ENCODE peak calls at places on chromosomes 16 and 17, in eight cellular contexts. B is astrocyte of the spinal cord, R is AG04449, U is cardiac fibroblast, S is AG09309, I is mammary epithelial cell, Z is fibroblast of lung, T is heart left ventricle. V is an unnamed sample.

GRCh38 chr17:2691965-2692780 is 19.4 kb downstream of the CLUH start:
- DNase-seq in B (no peak), R (no peak), U (no peak), S (no peak), I (no peak), Z (no peak), T (no peak), V (no peak)

GRCh38 chr17:3532106-3532858 is 25.3 kb downstream of the TRPV3 start:
- DNase-seq in B (no peak), R (no peak), U (no peak), S (no peak), I (no peak), Z (no peak), T (no peak), V (no peak)

GRCh38 chr16:88292007-88292940 is 90.5 kb upstream of the ZNF469 start:
- DNase-seq in B (no peak), R (no peak), U (peak), S (no peak), I (no peak), Z (peak), T (no peak), V (no peak)

GRCh38 chr16:19522369-19523159 is 666 bp upstream of the GDE1 start:
- DNase-seq in B (no peak), R (no peak), U (no peak), S (no peak), I (no peak), Z (no peak), T (no peak), V (no peak)

GRCh38 chr16:89020068-89020924 is 43.3 kb upstream of the CBFA2T3 start:
- DNase-seq in B (no peak), R (no peak), U (no peak), S (no peak), I (no peak), Z (no peak), T (peak), V (no peak)

GRCh38 chr16:65121870-65122723 is at the start of gene CDH11:
- DNase-seq in B (peak), R (no peak), U (peak), S (peak), I (peak), Z (peak), T (peak), V (peak)

GRCh38 chr16:73210686-73211085 is 162.8 kb upstream of the ZFHX3 start:
- DNase-seq in B (no peak), R (no peak), U (no peak), S (no peak), I (no peak), Z (no peak), T (no peak), V (no peak)

GRCh38 chr17:37088913-37089312 is 140.2 kb downstream of the AATF start:
- DNase-seq in B (no peak), R (no peak), U (no peak), S (no peak), I (no peak), Z (no peak), T (no peak), V (no peak)

GRCh38 chr16:65426484-65426883 is 304.6 kb upstream of the CDH11 start:
- DNase-seq in B (no peak), R (no peak), U (no peak), S (no peak), I (no peak), Z (peak), T (no peak), V (no peak)

GRCh38 chr16:77835111-77835510 is 46.7 kb downstream of the VAT1L start:
- DNase-seq in B (no peak), R (no peak), U (no peak), S (no peak), I (no peak), Z (peak), T (no peak), V (no peak)

GRCh38 chr17:38732376-38733314 is 2.5 kb downstream of the CISD3 start:
- DNase-seq in B (no peak), R (no peak), U (no peak), S (no peak), I (no peak), Z (no peak), T (peak), V (no peak)

GRCh38 chr16:57740423-57741071 is 5.0 kb downstream of the KATNB1 start:
- DNase-seq in B (no peak), R (no peak), U (no peak), S (no peak), I (peak), Z (no peak), T (peak), V (no peak)

GRCh38 chr17:78739331-78739853 is 42.7 kb downstream of the CYTH1 start:
- DNase-seq in B (no peak), R (no peak), U (no peak), S (no peak), I (no peak), Z (no peak), T (no peak), V (peak)

GRCh38 chr16:31455601-31456314 is 3.5 kb upstream of the ARMC5 start:
- DNase-seq in B (no peak), R (no peak), U (no peak), S (no peak), I (no peak), Z (no peak), T (no peak), V (no peak)

GRCh38 chr17:75504347-75505151 is 10.8 kb downstream of the CASKIN2 start:
- DNase-seq in B (no peak), R (no peak), U (no peak), S (no peak), I (peak), Z (no peak), T (peak), V (no peak)

GRCh38 chr16:86343111-86343642 is 167.2 kb upstream of the FOXF1 start:
- DNase-seq in B (peak), R (no peak), U (peak), S (no peak), I (peak), Z (peak), T (peak), V (no peak)

DNA sequence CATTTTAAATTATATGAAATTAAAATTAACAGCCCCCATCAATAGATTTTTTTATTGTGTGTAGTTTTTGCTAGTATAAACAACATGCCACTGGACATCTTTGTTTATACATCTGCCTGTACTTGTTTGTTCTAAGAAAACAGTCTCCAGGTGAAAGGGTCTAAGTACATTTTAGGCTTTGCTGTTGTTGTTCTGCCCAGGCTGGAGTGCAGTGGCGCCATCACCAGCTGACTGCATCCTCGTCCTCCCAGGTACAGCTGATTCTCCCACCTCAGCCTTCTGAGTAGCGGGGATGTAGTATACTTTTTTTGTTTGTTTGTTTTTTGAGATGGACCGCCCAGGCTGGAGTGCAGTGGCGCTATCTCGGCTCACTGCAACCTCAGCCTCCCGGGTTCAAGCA is 25.5 kb downstream of the C17orf58 start:
- DNase-seq in B (no peak), R (no peak), U (no peak), S (no peak), I (no peak), Z (no peak), T (no peak), V (no peak)
- TF ChIP-seq CTCF in B (no peak), R (no peak), U (no peak), S (no peak), I (no peak), Z (no peak), T (no peak), V (no peak)

GRCh38 chr16:27401768-27402568 is at the start of gene IL21R:
- DNase-seq in B (peak), R (no peak), U (peak), S (peak), I (no peak), Z (peak), T (peak), V (peak)
- H3K4me3 ChIP-seq in B (no peak), R (no peak), U (no peak), S (no peak), I (no peak), Z (no peak), T (peak), V (no peak)

GRCh38 chr16:11586856-11587642 is at the start of gene LITAF:
- DNase-seq in B (no peak), R (no peak), U (peak), S (no peak), I (peak), Z (peak), T (peak), V (no peak)
- TF ChIP-seq CTCF in B (no peak), R (no peak), U (no peak), S (no peak), I (peak), Z (no peak), T (peak), V (no peak)

GRCh38 chr17:68499587-68499986 is 12.6 kb upstream of the PRKAR1A start:
- DNase-seq in B (no peak), R (no peak), U (no peak), S (no peak), I (no peak), Z (no peak), T (no peak), V (no peak)
- H3K4me3 ChIP-seq in B (no peak), R (no peak), U (no peak), S (no peak), I (no peak), Z (no peak), T (no peak), V (no peak)

DNA sequence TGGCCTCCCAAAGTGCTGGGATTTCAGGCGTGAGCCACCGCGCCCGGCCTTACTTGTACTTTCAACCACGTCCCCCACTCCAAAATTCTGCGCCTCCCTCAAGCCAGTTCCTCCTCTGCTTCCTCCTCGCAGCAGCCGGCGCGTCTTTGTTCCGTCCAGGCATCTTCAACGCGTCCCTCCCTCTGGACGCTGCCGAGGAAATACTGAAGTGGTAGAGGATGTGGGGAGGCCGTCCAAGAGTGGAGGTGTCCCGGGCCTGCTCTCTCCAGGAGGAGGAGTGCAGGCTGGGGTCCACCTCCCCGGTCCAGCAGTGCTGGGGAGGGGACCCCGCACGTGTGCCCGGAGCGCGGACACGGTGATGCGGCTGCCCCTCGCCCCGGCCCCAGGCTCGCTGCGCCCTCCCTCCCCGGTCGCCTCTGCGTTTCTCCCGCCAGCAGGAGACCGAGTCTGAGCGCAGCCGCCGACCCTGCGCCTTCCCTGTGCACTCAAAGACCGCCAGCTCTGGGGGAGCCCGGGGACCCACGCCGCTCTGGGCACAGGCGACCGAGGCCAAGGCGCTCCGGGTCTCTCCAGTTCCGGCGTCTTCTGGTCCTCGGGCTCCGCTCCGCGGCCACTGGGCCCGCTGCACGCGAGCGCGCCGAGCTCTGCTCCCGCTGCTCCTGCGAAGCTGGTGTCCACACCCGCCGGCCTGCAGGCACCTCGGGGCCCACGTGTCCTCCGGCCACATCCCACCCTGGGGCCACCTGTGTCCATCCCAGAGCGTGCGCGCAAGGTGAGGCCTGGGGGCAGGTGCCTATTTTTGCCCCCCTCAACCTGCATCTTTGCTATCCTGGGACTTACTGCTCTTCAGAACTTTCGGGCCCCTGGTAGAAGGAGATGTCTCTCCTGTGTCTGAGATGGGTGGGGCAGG is 31.7 kb downstream of the OSBPL7 start:
- DNase-seq in B (peak), R (no peak), U (peak), S (no peak), I (peak), Z (peak), T (peak), V (no peak)
- TF ChIP-seq CTCF in B (peak), R (peak), U (peak), S (peak), I (peak), Z (peak), T (peak), V (peak)

GRCh38 chr17:81713004-81713555 is 996 bp downstream of the SLC25A10 start:
- DNase-seq in B (no peak), R (no peak), U (no peak), S (no peak), I (peak), Z (no peak), T (no peak), V (no peak)

GRCh38 chr17:81712468-81713003 is 452 bp downstream of the SLC25A10 start:
- DNase-seq in B (no peak), R (no peak), U (peak), S (no peak), I (peak), Z (no peak), T (no peak), V (no peak)

GRCh38 chr17:81711814-81712467 is at the start of gene SLC25A10:
- DNase-seq in B (peak), R (no peak), U (peak), S (no peak), I (peak), Z (peak), T (peak), V (no peak)

GRCh38 chr17:81708739-81709185 is 3.3 kb upstream of the SLC25A10 start:
- DNase-seq in B (no peak), R (no peak), U (no peak), S (no peak), I (no peak), Z (no peak), T (no peak), V (no peak)

GRCh38 chr17:81710514-81711308 is 1.4 kb upstream of the SLC25A10 start:
- DNase-seq in B (no peak), R (no peak), U (peak), S (no peak), I (no peak), Z (no peak), T (no peak), V (no peak)
- H3K4me3 ChIP-seq in B (no peak), R (no peak), U (no peak), S (no peak), I (no peak), Z (no peak), T (peak), V (no peak)

GRCh38 chr17:4704991-4705390 is 1.1 kb upstream of the PELP1 start:
- DNase-seq in B (no peak), R (no peak), U (no peak), S (no peak), I (no peak), Z (no peak), T (no peak), V (no peak)
- TF ChIP-seq CTCF in B (no peak), R (no peak), U (no peak), S (no peak), I (no peak), Z (no peak), T (no peak), V (no peak)

DNA sequence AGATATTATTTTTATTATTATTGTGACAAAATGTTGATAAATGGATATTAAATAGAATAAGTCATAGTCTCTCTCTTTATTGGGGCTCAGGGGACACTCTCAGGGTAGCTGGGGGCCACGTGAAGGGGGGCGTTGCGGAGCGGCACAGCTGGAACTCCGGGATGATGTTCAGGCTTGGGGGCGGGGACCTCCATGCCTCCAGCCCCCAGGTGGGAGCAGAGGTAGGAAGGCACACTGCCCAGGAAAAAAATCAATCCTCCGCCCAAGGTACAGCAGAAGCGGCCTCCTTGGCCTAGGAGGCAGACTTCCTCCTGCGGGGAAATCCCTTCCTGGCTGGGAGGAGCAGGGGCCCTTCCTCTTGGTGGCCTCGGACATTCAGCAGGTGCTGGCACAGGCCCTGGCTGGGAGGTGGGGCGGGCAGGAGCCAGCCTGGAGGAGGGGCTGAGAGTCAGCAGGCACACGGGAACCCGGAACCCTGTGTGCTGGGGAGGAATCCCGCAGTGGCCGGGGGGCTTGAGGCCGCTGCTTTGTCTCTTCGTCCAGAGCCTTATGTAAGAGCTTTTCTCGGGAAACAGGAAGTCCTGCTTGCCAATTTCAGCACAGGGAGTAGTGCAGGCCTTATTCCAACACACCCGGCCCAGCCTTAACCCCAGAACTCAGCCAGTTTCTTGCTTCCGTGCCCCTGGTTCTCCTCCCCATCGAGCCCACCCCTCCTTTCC is 566 bp upstream of the TNFSF13 start:
- DNase-seq in B (peak), R (no peak), U (peak), S (peak), I (peak), Z (peak), T (peak), V (no peak)
- H3K4me3 ChIP-seq in B (no peak), R (no peak), U (no peak), S (no peak), I (peak), Z (no peak), T (peak), V (no peak)

DNA sequence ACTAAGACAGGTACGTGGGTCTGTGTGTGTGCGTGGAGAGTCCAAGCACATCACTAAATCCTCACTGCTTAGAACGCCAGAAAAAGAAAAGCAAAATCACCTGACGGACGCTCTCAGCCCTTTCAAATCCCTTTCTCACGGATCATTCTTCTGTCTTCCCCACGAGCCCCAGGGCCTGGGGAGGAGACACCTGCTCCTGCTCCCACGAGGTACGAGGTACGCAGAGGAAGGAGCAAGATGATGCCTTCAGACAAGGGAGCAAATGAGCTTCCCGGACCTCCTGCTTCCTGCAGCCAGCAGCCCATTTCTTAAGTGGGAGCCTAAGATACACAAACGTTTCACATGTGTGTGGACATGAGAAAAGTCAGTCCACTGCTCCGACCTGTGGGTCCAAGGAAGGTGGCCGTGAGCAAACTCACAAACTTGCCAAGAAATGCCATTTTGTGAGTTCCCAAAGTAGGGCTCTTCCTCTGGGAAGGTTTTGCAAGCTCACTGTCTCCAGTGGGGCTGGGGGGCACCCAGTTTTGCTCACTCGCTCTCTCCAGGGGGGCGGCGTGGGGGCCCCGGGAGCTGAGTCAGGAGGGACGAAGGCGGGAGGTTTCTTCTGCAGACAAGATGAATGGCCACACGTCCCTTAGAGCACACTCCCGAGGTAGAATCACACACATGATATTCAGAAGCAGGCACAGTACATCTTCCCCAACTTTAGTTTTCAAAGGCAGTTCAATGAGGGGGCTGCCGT is 68.1 kb downstream of the MRM3 start:
- DNase-seq in B (no peak), R (no peak), U (no peak), S (no peak), I (no peak), Z (no peak), T (no peak), V (no peak)
- TF ChIP-seq CTCF in B (no peak), R (no peak), U (no peak), S (no peak), I (no peak), Z (no peak), T (no peak), V (no peak)

GRCh38 chr16:68090109-68090508 is 4.9 kb downstream of the NFATC3 start:
- DNase-seq in B (no peak), R (no peak), U (no peak), S (no peak), I (no peak), Z (no peak), T (no peak), V (no peak)
- H3K4me3 ChIP-seq in B (no peak), R (no peak), U (no peak), S (no peak), I (no peak), Z (no peak), T (no peak), V (no peak)